ENCODE peak calls at places on chromosomes 4 and X, in four cellular contexts. W is PC-3, O is esophagus squamous epithelium, T is cardiac muscle cell. B is an unnamed sample.

GRCh38 chr4:38529189-38530115 is 134.5 kb upstream of the KLF3 start:
- DNase-seq in T (no peak), O (peak), W (peak), B (no peak)

GRCh38 chrX:24789047-24789446 is 95.3 kb downstream of the POLA1 start:
- DNase-seq in W (no peak), O (no peak), T (no peak), B (no peak)

GRCh38 chr4:151940290-151940689 is 179.5 kb upstream of the GATB start:
- DNase-seq in T (no peak), W (no peak), O (no peak), B (no peak)

GRCh38 chrX:84453351-84454246 is 48.7 kb downstream of the HDX start:
- DNase-seq in O (no peak), W (peak), T (no peak), B (no peak)

GRCh38 chr4:109962401-109962800 is 49.7 kb downstream of the EGF start:
- DNase-seq in T (no peak), O (no peak), W (no peak), B (no peak)

GRCh38 chrX:87516716-87517115 is 886 bp upstream of the KLHL4 start:
- DNase-seq in T (no peak), O (no peak), W (peak), B (peak)

GRCh38 chr4:101806914-101807313 is 16.4 kb downstream of the BANK1 start:
- DNase-seq in T (no peak), O (peak), W (no peak), B (peak)

GRCh38 chr4:62544428-62544827 is 1344.3 kb downstream of the ADGRL3 start:
- DNase-seq in T (no peak), W (peak), O (no peak), B (no peak)

GRCh38 chrX:113947548-113947947 is 636.3 kb upstream of the HTR2C start:
- DNase-seq in W (no peak), T (peak), O (no peak), B (no peak)

GRCh38 chr4:2451821-2452785 is 16.8 kb upstream of the RNF4 start:
- DNase-seq in W (no peak), O (no peak), T (no peak), B (no peak)

GRCh38 chr4:148399004-148399403 is 43.2 kb downstream of the NR3C2 start:
- DNase-seq in W (no peak), O (no peak), T (peak), B (no peak)

GRCh38 chrX:1679238-1679637 is 64.4 kb downstream of the ASMT start:
- DNase-seq in W (no peak), O (no peak), T (no peak), B (no peak)

GRCh38 chr4:22850630-22851029 is 157.9 kb downstream of the GBA3 start:
- DNase-seq in T (no peak), W (no peak), O (no peak), B (no peak)

GRCh38 chr4:11106190-11106589 is 322.5 kb downstream of the HS3ST1 start:
- DNase-seq in W (peak), O (no peak), T (no peak), B (peak)

GRCh38 chr4:80751200-80751599 is 279.3 kb upstream of the BMP3 start:
- DNase-seq in T (no peak), O (no peak), W (no peak), B (no peak)

GRCh38 chr4:86934772-86935498 is at the start of gene AFF1:
- DNase-seq in W (peak), O (peak), T (peak), B (peak)
- TF ChIP-seq CTCF in W (no peak), O (peak), T (peak), B (peak)

DNA sequence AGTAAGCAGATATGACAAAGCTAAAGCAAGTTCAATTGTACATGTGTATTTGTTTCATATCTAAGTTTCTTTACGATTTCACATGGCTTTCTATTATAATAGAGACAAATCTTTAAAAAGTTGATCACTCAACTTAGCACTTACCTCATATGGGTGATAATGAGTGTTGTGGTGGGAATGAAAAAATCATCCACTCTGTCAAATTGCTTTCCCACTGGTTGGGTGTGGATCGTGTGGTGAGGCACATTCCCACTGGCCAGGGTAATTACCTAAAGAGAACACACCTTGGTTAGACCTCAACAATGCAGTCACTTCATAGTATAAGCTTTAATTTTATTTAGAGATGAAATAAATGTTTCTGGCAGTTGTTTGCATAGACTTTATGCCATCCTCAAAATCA is 708.9 kb downstream of the FSTL5 start:
- DNase-seq in O (no peak), W (no peak), T (no peak), B (no peak)
- TF ChIP-seq CTCF in O (no peak), W (no peak), T (no peak), B (no peak)

GRCh38 chr4:108775921-108776320 is 13.1 kb upstream of the ETNPPL start:
- DNase-seq in O (no peak), T (no peak), W (no peak), B (no peak)
- TF ChIP-seq CTCF in O (no peak), T (no peak), W (no peak), B (no peak)

GRCh38 chr4:95095352-95095974 is 337.7 kb downstream of the BMPR1B start:
- DNase-seq in W (peak), O (no peak), T (peak), B (peak)
- TF ChIP-seq CTCF in W (peak), O (peak), T (peak), B (peak)

DNA sequence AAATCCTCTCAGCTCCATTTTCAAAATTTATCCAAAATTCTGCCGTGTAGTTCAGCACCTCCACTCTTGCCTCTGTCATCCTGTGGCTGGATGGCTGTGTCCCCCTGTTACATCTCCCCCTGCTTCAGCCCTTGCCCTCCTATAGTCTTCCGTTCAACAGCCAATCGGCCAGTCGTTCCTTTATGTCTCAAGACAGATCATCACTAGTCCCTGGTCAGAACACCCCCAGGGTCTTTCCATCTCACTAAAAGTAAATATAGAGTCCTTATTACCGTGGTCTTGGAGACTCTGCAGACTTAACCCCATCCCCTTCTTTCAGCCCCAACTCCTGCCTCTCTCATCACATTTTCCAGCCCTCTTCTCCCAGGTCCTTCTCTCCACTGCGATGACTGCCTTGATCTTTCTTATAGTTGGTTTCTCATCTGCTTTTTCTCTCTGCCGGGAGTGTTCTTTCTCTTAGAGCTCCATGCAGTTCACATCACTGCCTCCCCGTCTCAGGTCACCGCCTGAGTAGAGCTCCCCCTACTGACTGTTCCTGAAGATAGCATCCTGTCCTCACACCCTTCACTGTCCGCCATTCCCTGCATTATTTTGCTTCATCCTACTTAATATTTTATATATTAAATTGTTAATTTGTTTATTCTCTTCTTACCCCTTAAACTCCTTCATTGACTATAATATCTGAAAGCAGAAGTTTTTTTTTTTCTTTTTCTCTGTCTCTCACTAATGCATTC is 736.9 kb upstream of the MAGEB2 start:
- DNase-seq in W (peak), O (no peak), T (peak), B (peak)
- TF ChIP-seq CTCF in W (peak), O (no peak), T (peak), B (peak)

GRCh38 chrX:143437439-143437838 is 79.8 kb downstream of the SPANXN3 start:
- DNase-seq in T (peak), W (peak), O (no peak), B (no peak)
- TF ChIP-seq CTCF in T (peak), W (peak), O (no peak), B (no peak)

GRCh38 chr4:118034061-118034785 is at the start of gene NDST3:
- DNase-seq in W (peak), O (no peak), T (peak), B (peak)
- TF ChIP-seq CTCF in W (peak), O (peak), T (peak), B (no peak)

B was measured in fibroblast of the aortic adventitia.